ENCODE peak calls at places on chromosomes 5 and 9, in six cellular contexts. One of them, this sample, is unnamed.

GRCh38 chr9:108609227-108609894 is 246.4 kb downstream of the ACTL7B start:
- DNase-seq in right cardiac atrium: no peak
- DNase-seq in psoas muscle: no peak
- DNase-seq in activated T-cell treated with anti-CD3 and anti-CD28 coated beads for 4 hours: no peak
- DNase-seq in stomach: no peak
- DNase-seq in stimulated activated CD8-positive, alpha-beta memory T cell treated with anti-CD3 and anti-CD28 coated beads, Interleukin-12 subunit alpha, Interleukin-12 subunit beta, amount 100 ng/mL, for 1 hour: no peak
- DNase-seq in this sample: no peak

GRCh38 chr9:116391306-116391900 is 237.8 kb downstream of the PAPPA start:
- DNase-seq in right cardiac atrium: no peak
- DNase-seq in psoas muscle: no peak
- DNase-seq in activated T-cell treated with anti-CD3 and anti-CD28 coated beads for 4 hours: no peak
- DNase-seq in stomach: no peak
- DNase-seq in stimulated activated CD8-positive, alpha-beta memory T cell treated with anti-CD3 and anti-CD28 coated beads, Interleukin-12 subunit alpha, Interleukin-12 subunit beta, amount 100 ng/mL, for 1 hour: no peak
- DNase-seq in this sample: no peak

GRCh38 chr5:155746340-155747038 is 580.5 kb upstream of the SGCD start:
- DNase-seq in right cardiac atrium: no peak
- DNase-seq in psoas muscle: no peak
- DNase-seq in activated T-cell treated with anti-CD3 and anti-CD28 coated beads for 4 hours: no peak
- DNase-seq in stomach: no peak
- DNase-seq in stimulated activated CD8-positive, alpha-beta memory T cell treated with anti-CD3 and anti-CD28 coated beads, Interleukin-12 subunit alpha, Interleukin-12 subunit beta, amount 100 ng/mL, for 1 hour: no peak
- DNase-seq in this sample: no peak

GRCh38 chr5:141771562-141771961 is 89.5 kb upstream of the ARAP3 start:
- DNase-seq in right cardiac atrium: no peak
- DNase-seq in psoas muscle: no peak
- DNase-seq in activated T-cell treated with anti-CD3 and anti-CD28 coated beads for 4 hours: no peak
- DNase-seq in stomach: no peak
- DNase-seq in stimulated activated CD8-positive, alpha-beta memory T cell treated with anti-CD3 and anti-CD28 coated beads, Interleukin-12 subunit alpha, Interleukin-12 subunit beta, amount 100 ng/mL, for 1 hour: no peak
- DNase-seq in this sample: no peak

GRCh38 chr5:133145436-133146143 is 93.8 kb downstream of the HSPA4 start:
- DNase-seq in right cardiac atrium: no peak
- DNase-seq in psoas muscle: no peak
- DNase-seq in activated T-cell treated with anti-CD3 and anti-CD28 coated beads for 4 hours: no peak
- DNase-seq in stomach: no peak
- DNase-seq in stimulated activated CD8-positive, alpha-beta memory T cell treated with anti-CD3 and anti-CD28 coated beads, Interleukin-12 subunit alpha, Interleukin-12 subunit beta, amount 100 ng/mL, for 1 hour: no peak
- DNase-seq in this sample: no peak

GRCh38 chr9:117682955-117683710 is 21.1 kb upstream of the TLR4 start:
- DNase-seq in right cardiac atrium: no peak
- DNase-seq in psoas muscle: no peak
- DNase-seq in activated T-cell treated with anti-CD3 and anti-CD28 coated beads for 4 hours: no peak
- DNase-seq in stomach: no peak
- DNase-seq in stimulated activated CD8-positive, alpha-beta memory T cell treated with anti-CD3 and anti-CD28 coated beads, Interleukin-12 subunit alpha, Interleukin-12 subunit beta, amount 100 ng/mL, for 1 hour: no peak
- DNase-seq in this sample: no peak

GRCh38 chr9:114371986-114372917 is 15.5 kb downstream of the AKNA start:
- DNase-seq in right cardiac atrium: peak
- DNase-seq in psoas muscle: peak
- DNase-seq in activated T-cell treated with anti-CD3 and anti-CD28 coated beads for 4 hours: no peak
- DNase-seq in stomach: no peak
- DNase-seq in stimulated activated CD8-positive, alpha-beta memory T cell treated with anti-CD3 and anti-CD28 coated beads, Interleukin-12 subunit alpha, Interleukin-12 subunit beta, amount 100 ng/mL, for 1 hour: no peak
- DNase-seq in this sample: no peak

GRCh38 chr9:117214416-117214815 is 200.4 kb downstream of the ASTN2 start:
- DNase-seq in right cardiac atrium: no peak
- DNase-seq in psoas muscle: no peak
- DNase-seq in activated T-cell treated with anti-CD3 and anti-CD28 coated beads for 4 hours: no peak
- DNase-seq in stomach: no peak
- DNase-seq in stimulated activated CD8-positive, alpha-beta memory T cell treated with anti-CD3 and anti-CD28 coated beads, Interleukin-12 subunit alpha, Interleukin-12 subunit beta, amount 100 ng/mL, for 1 hour: no peak
- DNase-seq in this sample: no peak

GRCh38 chr5:78648359-78649219 is at the start of gene LHFPL2:
- DNase-seq in right cardiac atrium: peak
- DNase-seq in psoas muscle: peak
- DNase-seq in activated T-cell treated with anti-CD3 and anti-CD28 coated beads for 4 hours: no peak
- DNase-seq in stomach: peak
- DNase-seq in stimulated activated CD8-positive, alpha-beta memory T cell treated with anti-CD3 and anti-CD28 coated beads, Interleukin-12 subunit alpha, Interleukin-12 subunit beta, amount 100 ng/mL, for 1 hour: no peak
- DNase-seq in this sample: peak

GRCh38 chr5:98314262-98314661 is 459.2 kb upstream of the RGMB start:
- DNase-seq in right cardiac atrium: no peak
- DNase-seq in psoas muscle: no peak
- DNase-seq in activated T-cell treated with anti-CD3 and anti-CD28 coated beads for 4 hours: no peak
- DNase-seq in stomach: no peak
- DNase-seq in stimulated activated CD8-positive, alpha-beta memory T cell treated with anti-CD3 and anti-CD28 coated beads, Interleukin-12 subunit alpha, Interleukin-12 subunit beta, amount 100 ng/mL, for 1 hour: no peak
- DNase-seq in this sample: no peak

GRCh38 chr5:126794157-126794828 is 17.4 kb downstream of the LMNB1 start:
- DNase-seq in right cardiac atrium: no peak
- DNase-seq in psoas muscle: no peak
- DNase-seq in activated T-cell treated with anti-CD3 and anti-CD28 coated beads for 4 hours: no peak
- DNase-seq in stomach: no peak
- DNase-seq in stimulated activated CD8-positive, alpha-beta memory T cell treated with anti-CD3 and anti-CD28 coated beads, Interleukin-12 subunit alpha, Interleukin-12 subunit beta, amount 100 ng/mL, for 1 hour: no peak
- DNase-seq in this sample: no peak